ENCODE peak calls at places on chromosomes 16 and 17, in four cellular contexts. X, B, D and M are unnamed samples.

GRCh38 chr17:57002904-57003303 is 25.0 kb downstream of the SCPEP1 start:
- DNase-seq in X (no peak), B (no peak), D (no peak), M (no peak)

GRCh38 chr16:1533443-1533951 is at the start of gene TMEM204:
- DNase-seq in X (peak; percentile 79), B (peak; percentile 88), D (no peak), M (peak; percentile 88)

GRCh38 chr17:74271281-74271680 is 2.8 kb upstream of the DNAI2 start:
- DNase-seq in X (no peak), B (no peak), D (no peak), M (no peak)

GRCh38 chr16:80210787-80211186 is 330.0 kb upstream of the DYNLRB2 start:
- DNase-seq in X (peak; percentile 19), B (no peak), D (no peak), M (no peak)

GRCh38 chr16:57852189-57852588 is 49.9 kb upstream of the KIFC3 start:
- DNase-seq in X (no peak), B (no peak), D (no peak), M (no peak)

GRCh38 chr16:23072084-23072599 is 77.1 kb downstream of the USP31 start:
- DNase-seq in X (peak; percentile 83), B (peak; percentile 91), D (no peak), M (peak; percentile 92)

GRCh38 chr16:1771072-1771863 is at the start of gene NME3:
- DNase-seq in X (peak; percentile 81), B (peak; percentile 94), D (no peak), M (peak; percentile 92)

GRCh38 chr16:19524356-19524865 is 669 bp downstream of the CCP110 start:
- DNase-seq in X (no peak), B (no peak), D (no peak), M (no peak)

GRCh38 chr17:80034977-80035686 is 540 bp downstream of the TBC1D16 start:
- DNase-seq in X (peak; percentile 46), B (no peak), D (no peak), M (no peak)

GRCh38 chr17:12821376-12821940 is 32.2 kb downstream of the ARHGAP44 start:
- DNase-seq in X (no peak), B (no peak), D (no peak), M (no peak)

GRCh38 chr17:4479340-4479981 is 19.2 kb upstream of the SPNS2 start:
- DNase-seq in X (no peak), B (no peak), D (no peak), M (peak; percentile 63)

GRCh38 chr17:1693339-1693738 is 8.7 kb upstream of the PRPF8 start:
- DNase-seq in X (no peak), B (no peak), D (no peak), M (no peak)

GRCh38 chr17:66633322-66633965 is 201.5 kb upstream of the CACNG5 start:
- DNase-seq in X (no peak), B (no peak), D (no peak), M (no peak)

GRCh38 chr16:3819741-3820724 is 60.5 kb downstream of the CREBBP start:
- DNase-seq in X (no peak), B (no peak), D (peak; percentile 67), M (no peak)

GRCh38 chr16:89345663-89346150 is 128.2 kb downstream of the ZNF778 start:
- DNase-seq in X (no peak), B (no peak), D (no peak), M (no peak)

GRCh38 chr16:54507091-54507490 is 220.5 kb upstream of the IRX3 start:
- DNase-seq in X (no peak), B (no peak), D (peak; percentile 65), M (no peak)

GRCh38 chr16:18945233-18945632 is 19.0 kb upstream of the SMG1 start:
- DNase-seq in X (no peak), B (no peak), D (no peak), M (no peak)

GRCh38 chr16:81036751-81037350 is 1.2 kb downstream of the ATMIN start:
- DNase-seq in X (no peak), B (no peak), D (no peak), M (no peak)

GRCh38 chr17:78759203-78759968 is 22.7 kb downstream of the CYTH1 start:
- DNase-seq in X (peak; percentile 47), B (no peak), D (peak; percentile 74), M (peak; percentile 88)

GRCh38 chr16:81403601-81404391 is 40.8 kb upstream of the CMIP start:
- DNase-seq in X (peak; percentile 82), B (peak; percentile 95), D (peak; percentile 79), M (peak; percentile 95)

GRCh38 chr16:48912360-48912759 is 302.4 kb upstream of the N4BP1 start:
- DNase-seq in X (no peak), B (no peak), D (no peak), M (no peak)

GRCh38 chr16:56343661-56344517 is 81.5 kb downstream of the AMFR start:
- DNase-seq in X (no peak), B (peak; percentile 67), D (no peak), M (no peak)

GRCh38 chr16:3785413-3785812 is 68.1 kb upstream of the TRAP1 start:
- DNase-seq in X (no peak), B (no peak), D (no peak), M (no peak)

GRCh38 chr17:60525347-60525623 is 757 bp downstream of the APPBP2 start:
- DNase-seq in X (no peak), B (no peak), D (no peak), M (no peak)

GRCh38 chr16:17275076-17275732 is 195.6 kb downstream of the XYLT1 start:
- DNase-seq in X (no peak), B (no peak), D (no peak), M (no peak)

GRCh38 chr17:13642188-13642587 is 40.5 kb upstream of the HS3ST3A1 start:
- DNase-seq in X (no peak), B (no peak), D (no peak), M (no peak)

GRCh38 chr17:76968707-76969597 is 100.7 kb downstream of the MGAT5B start:
- DNase-seq in X (no peak), B (no peak), D (peak; percentile 99), M (no peak)

GRCh38 chr17:59756236-59756818 is 48.9 kb downstream of the VMP1 start:
- DNase-seq in X (no peak), B (no peak), D (no peak), M (no peak)

GRCh38 chr16:51407199-51407598 is 256.1 kb upstream of the SALL1 start:
- DNase-seq in X (no peak), B (no peak), D (no peak), M (no peak)

GRCh38 chr17:79027925-79028491 is 4.0 kb downstream of the C1QTNF1 start:
- DNase-seq in X (no peak), B (peak; percentile 86), D (no peak), M (no peak)

GRCh38 chr17:9072626-9073339 is 51.5 kb downstream of the NTN1 start:
- DNase-seq in X (peak; percentile 49), B (peak; percentile 87), D (no peak), M (no peak)

GRCh38 chr16:54068212-54068611 is 218.4 kb downstream of the IRX3 start:
- DNase-seq in X (no peak), B (no peak), D (no peak), M (no peak)

GRCh38 chr16:27722892-27723450 is 173.0 kb downstream of the KATNIP start:
- DNase-seq in X (no peak), B (peak; percentile 33), D (no peak), M (no peak)

GRCh38 chr17:45276031-45276430 is 14.1 kb upstream of the SPATA32 start:
- DNase-seq in X (no peak), B (no peak), D (no peak), M (no peak)

GRCh38 chr17:21013983-21014382 is 28.8 kb downstream of the USP22 start:
- DNase-seq in X (no peak), B (no peak), D (no peak), M (no peak)

GRCh38 chr17:10033449-10033848 is 128.4 kb upstream of the RCVRN start:
- DNase-seq in X (no peak), B (no peak), D (no peak), M (no peak)

GRCh38 chr17:6381526-6382135 is 53.3 kb downstream of the AIPL1 start:
- DNase-seq in X (no peak), B (no peak), D (no peak), M (no peak)

GRCh38 chr16:56998352-56998751 is 9.0 kb downstream of the NLRC5 start:
- DNase-seq in X (no peak), B (no peak), D (no peak), M (no peak)